ENCODE peak calls at places on chromosomes 12 and 14, in four cellular contexts. U, P, T and S are unnamed samples.

GRCh38 chr12:6821674-6822433 is at the start of gene GPR162:
- DNase-seq in U (no peak), T (peak; percentile 61), P (peak; percentile 87), S (no peak)

GRCh38 chr12:114648711-114649110 is 35.3 kb downstream of the TBX3 start:
- DNase-seq in T (no peak), U (no peak), P (no peak), S (no peak)

GRCh38 chr12:12425616-12426015 is 68.7 kb downstream of the BORCS5 start:
- DNase-seq in U (no peak), P (no peak), T (no peak), S (no peak)

GRCh38 chr14:83940253-83940652 is 1589.7 kb upstream of the FLRT2 start:
- DNase-seq in P (no peak), U (no peak), T (no peak), S (no peak)

GRCh38 chr12:132447731-132448452 is 42.1 kb upstream of the FBRSL1 start:
- DNase-seq in P (no peak), T (no peak), U (no peak), S (no peak)

GRCh38 chr12:62414180-62414579 is 52.4 kb upstream of the MON2 start:
- DNase-seq in P (no peak), T (no peak), U (no peak), S (no peak)

GRCh38 chr12:33531261-33531660 is 91.6 kb upstream of the SYT10 start:
- DNase-seq in P (no peak), U (no peak), T (no peak), S (no peak)

GRCh38 chr14:100056964-100057817 is 8.0 kb upstream of the EVL start:
- DNase-seq in P (no peak), T (peak; percentile 33), U (no peak), S (no peak)

GRCh38 chr14:38866461-38866860 is 236.6 kb downstream of the SEC23A start:
- DNase-seq in U (no peak), T (no peak), P (no peak), S (no peak)

GRCh38 chr12:57216931-57217871 is 607 bp downstream of the NXPH4 start:
- DNase-seq in P (peak; percentile 56), U (no peak), T (no peak), S (no peak)

GRCh38 chr12:47910486-47910885 is 5.7 kb upstream of the VDR start:
- DNase-seq in P (no peak), U (no peak), T (no peak), S (no peak)

GRCh38 chr12:124637586-124637985 is 70.2 kb upstream of the NCOR2 start:
- DNase-seq in P (no peak), T (no peak), U (no peak), S (no peak)

GRCh38 chr12:40921563-40922163 is 229.4 kb downstream of the CNTN1 start:
- DNase-seq in T (peak; percentile 12), U (peak; percentile 8), P (no peak), S (peak; percentile 12)

GRCh38 chr12:47881826-47882427 is 22.9 kb downstream of the VDR start:
- DNase-seq in T (no peak), P (no peak), U (no peak), S (no peak)

GRCh38 chr14:69921052-69921451 is 41.8 kb downstream of the SMOC1 start:
- DNase-seq in T (no peak), P (no peak), U (no peak), S (no peak)

GRCh38 chr12:32493282-32493681 is 93.9 kb downstream of the FGD4 start:
- DNase-seq in U (no peak), T (no peak), P (no peak), S (no peak)

GRCh38 chr12:101051901-101052550 is 158.0 kb downstream of the SLC5A8 start:
- DNase-seq in P (peak; percentile 5), T (no peak), U (peak; percentile 88), S (peak; percentile 88)

GRCh38 chr14:60510976-60511599 is 2.1 kb downstream of the SIX6 start:
- DNase-seq in U (no peak), T (no peak), P (peak; percentile 52), S (no peak)

GRCh38 chr12:124588689-124589318 is 21.4 kb upstream of the NCOR2 start:
- DNase-seq in U (no peak), T (peak; percentile 36), P (no peak), S (no peak)

GRCh38 chr12:59708059-59708458 is 112.2 kb downstream of the SLC16A7 start:
- DNase-seq in P (no peak), T (no peak), U (no peak), S (peak; percentile 1)

GRCh38 chr12:123075092-123075491 is 75.8 kb downstream of the PITPNM2 start:
- DNase-seq in T (no peak), U (no peak), P (no peak), S (no peak)

GRCh38 chr12:112869091-112869490 is 37.7 kb upstream of the OAS1 start:
- DNase-seq in T (no peak), U (no peak), P (peak; percentile 43), S (no peak)

GRCh38 chr12:24708029-24708428 is 240.9 kb downstream of the BCAT1 start:
- DNase-seq in P (no peak), U (no peak), T (no peak), S (no peak)

GRCh38 chr14:24339284-24340151 is at the start of gene RIPK3:
- DNase-seq in P (no peak), U (no peak), T (no peak), S (no peak)

GRCh38 chr12:98532687-98533304 is 17.4 kb downstream of the TMPO start:
- DNase-seq in T (peak; percentile 74), U (peak; percentile 59), P (peak; percentile 29), S (peak; percentile 60)

GRCh38 chr12:79098530-79098929 is 234.0 kb downstream of the SYT1 start:
- DNase-seq in P (no peak), U (no peak), T (no peak), S (no peak)

GRCh38 chr12:93093243-93093642 is 164.1 kb upstream of the EEA1 start:
- DNase-seq in U (no peak), P (no peak), T (no peak), S (no peak)

GRCh38 chr12:112879191-112879705 is 27.5 kb upstream of the OAS1 start:
- DNase-seq in U (no peak), P (no peak), T (no peak), S (no peak)

GRCh38 chr14:75649337-75649736 is 11.3 kb downstream of the ERG28 start:
- DNase-seq in T (no peak), U (no peak), P (no peak), S (no peak)
- TF ChIP-seq ELF1 in T (no peak), U (no peak), P (no peak), S (no peak)

GRCh38 chr12:65655074-65655493 is 169.2 kb upstream of the HMGA2 start:
- DNase-seq in T (peak; percentile 74), U (no peak), P (no peak), S (no peak)
- H3K9ac ChIP-seq in T (peak overlapping the region; percentile 38), U (no peak overlapping the region), P (peak overlapping the region; percentile 70), S (peak overlapping the region; percentile 58)

DNA sequence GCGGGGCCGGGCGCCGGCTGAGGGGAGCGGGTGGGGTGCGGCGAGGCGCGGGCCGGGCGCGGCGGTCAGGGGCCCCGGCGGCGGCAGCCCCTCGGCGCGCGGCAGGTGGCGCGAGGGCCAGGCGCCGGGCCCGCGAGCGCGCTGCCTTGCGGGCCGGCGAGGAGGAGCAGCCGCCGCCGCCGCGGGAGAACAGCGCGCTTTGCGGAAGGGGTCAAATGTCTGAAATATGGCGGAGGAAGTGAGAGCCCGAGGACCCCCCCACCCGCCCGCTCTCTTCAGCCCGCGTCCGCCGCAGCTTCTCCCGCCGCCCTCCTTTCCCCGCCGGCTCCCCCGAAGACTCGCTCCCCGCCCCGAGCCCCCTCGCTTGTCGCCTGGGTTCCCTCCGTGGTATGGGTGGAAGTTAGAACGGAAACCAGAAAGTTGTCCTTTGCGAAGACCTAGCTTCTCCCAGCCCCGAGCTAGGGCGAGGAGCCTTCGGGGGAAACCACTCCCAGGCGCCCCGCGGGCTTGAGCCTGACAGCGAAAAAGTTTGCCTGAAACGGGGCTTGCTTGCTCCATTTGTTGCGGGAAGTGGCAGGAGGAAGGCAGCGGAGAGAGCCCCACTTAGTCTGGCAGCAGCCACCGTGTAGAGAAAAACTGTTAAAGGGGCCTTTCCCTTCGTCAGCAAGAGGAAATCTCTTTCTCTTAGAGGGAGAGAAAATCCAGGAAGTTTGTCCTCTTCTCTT is 557 bp downstream of the RAP1B start:
- DNase-seq in P (peak; percentile 82), T (peak; percentile 58), U (no peak), S (no peak)
- TF ChIP-seq REST in P (no peak), T (no peak), U (no peak), S (no peak)

DNA sequence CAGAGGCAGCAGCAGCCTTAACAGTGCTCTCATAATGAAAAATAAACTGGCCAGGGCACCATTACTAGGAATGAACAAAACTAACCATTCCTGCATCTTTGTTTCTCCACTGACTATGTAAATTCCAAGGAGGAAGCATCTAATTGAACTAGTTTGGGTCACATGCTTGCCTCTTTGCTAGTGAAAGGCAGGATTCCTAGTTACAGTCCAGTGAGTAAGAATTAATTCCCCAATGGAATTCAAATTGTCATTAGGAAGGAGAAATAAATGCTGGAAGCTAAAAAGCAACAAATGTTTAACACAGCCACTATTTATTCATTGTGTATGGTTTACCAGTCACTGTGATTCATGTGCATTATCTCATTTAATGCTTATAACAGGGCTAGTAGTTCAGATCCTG is 316.0 kb downstream of the CCDC91 start:
- DNase-seq in P (no peak), T (no peak), U (no peak), S (no peak)
- TF ChIP-seq ELF1 in P (no peak), T (no peak), U (no peak), S (no peak)

GRCh38 chr14:31265701-31266398 is 58.3 kb upstream of the HECTD1 start:
- DNase-seq in T (peak; percentile 23), U (peak; percentile 89), P (no peak), S (no peak)
- H3K9ac ChIP-seq in T (no peak overlapping the region), U (peak overlapping the region; percentile 1), P (no peak overlapping the region), S (no peak overlapping the region)

DNA sequence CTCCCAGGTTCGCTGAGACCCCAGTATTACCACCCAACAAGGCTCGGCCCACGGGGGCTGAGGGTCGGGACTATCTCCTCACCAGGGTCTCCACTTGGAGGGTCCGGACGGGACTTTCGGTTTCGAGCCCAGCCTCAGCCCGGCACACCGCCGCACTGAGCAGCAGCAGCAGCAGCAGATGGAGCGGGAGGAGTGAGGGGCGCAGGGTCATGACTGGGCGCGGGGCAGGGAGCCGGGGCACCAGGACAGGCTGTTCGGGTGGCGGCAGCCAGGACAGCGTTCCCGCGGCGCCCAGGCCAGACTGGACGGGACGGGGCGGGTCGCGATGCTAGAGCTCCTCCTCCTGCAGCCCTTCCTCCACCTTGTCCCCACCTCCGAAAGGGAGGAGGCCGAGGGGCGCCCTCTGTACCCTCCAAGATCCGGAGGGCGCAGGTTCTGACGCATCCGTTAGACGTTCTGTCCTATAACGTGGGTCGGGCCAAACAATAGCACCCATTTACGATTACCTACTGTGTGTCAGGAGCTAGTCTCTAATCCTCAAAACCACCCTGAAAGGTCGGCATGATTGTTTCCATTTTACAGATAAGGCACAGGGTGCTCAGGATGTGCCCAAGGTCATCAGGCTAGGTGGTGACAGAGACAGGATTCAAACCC is at the start of gene FKBP11:
- DNase-seq in T (no peak), U (no peak), P (peak; percentile 74), S (no peak)
- TF ChIP-seq REST in T (no peak), U (no peak), P (no peak), S (no peak)